ENCODE peak calls at places on chromosome 7, in ten cellular contexts. Y is A549; E is fibroblast of lung; U is psoas muscle; N is cardiac muscle cell; K is H1; Z is heart left ventricle; X is mucosa of descending colon; V is stomach; I is naive thymus-derived CD4-positive, alpha-beta T cell. S is an unnamed sample.

GRCh38 chr7:108086962-108087361 is 43.2 kb downstream of the LAMB4 start:
- DNase-seq in Y (no peak), E (no peak), U (no peak), N (no peak), K (no peak), Z (no peak), X (no peak), V (no peak), I (no peak), S (no peak)

GRCh38 chr7:130901209-130901783 is 167.3 kb upstream of the KLF14 start:
- DNase-seq in Y (peak; percentile 74), E (peak; percentile 100), U (peak; percentile 79), N (peak; percentile 97), K (no peak), Z (peak; percentile 65), X (peak; percentile 79), V (peak; percentile 65), I (no peak), S (peak; percentile 32)

GRCh38 chr7:128005117-128005516 is 26.1 kb downstream of the LRRC4 start:
- DNase-seq in Y (no peak), E (no peak), U (no peak), N (no peak), K (no peak), Z (no peak), X (no peak), V (no peak), I (no peak), S (no peak)

GRCh38 chr7:81150951-81151361 is 232.1 kb upstream of the SEMA3C start:
- DNase-seq in Y (no peak), E (peak; percentile 52), U (peak; percentile 28), N (no peak), K (no peak), Z (no peak), X (no peak), V (no peak), I (no peak), S (no peak)

GRCh38 chr7:71933426-71933825 is 478.7 kb downstream of the CALN1 start:
- DNase-seq in Y (no peak), E (no peak), U (no peak), N (no peak), K (no peak), Z (no peak), X (no peak), V (no peak), I (no peak), S (no peak)

GRCh38 chr7:116598278-116598677 is 73.4 kb downstream of the CAV1 start:
- DNase-seq in Y (no peak), E (no peak), U (no peak), N (no peak), K (no peak), Z (no peak), X (no peak), V (no peak), I (no peak), S (no peak)

GRCh38 chr7:21256310-21256877 is 171.5 kb upstream of the SP4 start:
- DNase-seq in Y (peak; percentile 6), E (peak; percentile 18), U (no peak), N (peak; percentile 57), K (no peak), Z (no peak), X (no peak), V (no peak), I (no peak), S (peak; percentile 49)

GRCh38 chr7:128405345-128406146 is 4.2 kb downstream of the IMPDH1 start:
- DNase-seq in Y (no peak), E (peak; percentile 45), U (peak; percentile 71), N (peak; percentile 50), K (no peak), Z (peak; percentile 65), X (peak; percentile 78), V (peak; percentile 55), I (peak; percentile 75), S (peak; percentile 55)

GRCh38 chr7:29885626-29886025 is 79.3 kb downstream of the WIPF3 start:
- DNase-seq in Y (no peak), E (no peak), U (no peak), N (no peak), K (no peak), Z (no peak), X (no peak), V (no peak), I (no peak), S (no peak)

GRCh38 chr7:51273360-51273759 is 43.2 kb downstream of the COBL start:
- DNase-seq in Y (no peak), E (no peak), U (no peak), N (no peak), K (no peak), Z (no peak), X (no peak), V (no peak), I (no peak), S (no peak)

GRCh38 chr7:128906001-128906765 is 4.3 kb downstream of the KCP start:
- DNase-seq in Y (no peak), E (no peak), U (no peak), N (no peak), K (no peak), Z (no peak), X (no peak), V (no peak), I (no peak), S (no peak)

GRCh38 chr7:126302639-126303038 is 950.1 kb downstream of the GRM8 start:
- DNase-seq in Y (no peak), E (no peak), U (no peak), N (no peak), K (no peak), Z (no peak), X (no peak), V (no peak), I (no peak), S (no peak)

GRCh38 chr7:130277763-130278643 is 11.3 kb downstream of the CPA2 start:
- DNase-seq in Y (peak; percentile 26), E (peak; percentile 70), U (peak; percentile 66), N (peak; percentile 84), K (no peak), Z (peak; percentile 55), X (no peak), V (peak; percentile 49), I (no peak), S (no peak)

GRCh38 chr7:96023376-96023775 is 251.0 kb downstream of the DYNC1I1 start:
- DNase-seq in Y (no peak), E (no peak), U (no peak), N (no peak), K (no peak), Z (no peak), X (no peak), V (no peak), I (no peak), S (no peak)

GRCh38 chr7:135519233-135519688 is 9.4 kb upstream of the CNOT4 start:
- DNase-seq in Y (no peak), E (no peak), U (no peak), N (no peak), K (no peak), Z (no peak), X (no peak), V (no peak), I (no peak), S (no peak)
- H3K4me1 ChIP-seq in Y (peaks cover 8% of the 10 kb centered on the region), E (no peaks in the 10 kb centered on the region), U (no peaks in the 10 kb centered on the region), N (peaks cover 6% of the 10 kb centered on the region), K (no peaks in the 10 kb centered on the region), Z (no peaks in the 10 kb centered on the region), X (no peaks in the 10 kb centered on the region), V (no peaks in the 10 kb centered on the region), I (no peaks in the 10 kb centered on the region), S (no peaks in the 10 kb centered on the region)

GRCh38 chr7:30907527-30908267 is 4.0 kb upstream of the AQP1 start:
- DNase-seq in Y (no peak), E (no peak), U (peak; percentile 75), N (no peak), K (no peak), Z (peak; percentile 53), X (no peak), V (no peak), I (no peak), S (no peak)
- H3K4me1 ChIP-seq in Y (peaks cover 8% of the 10 kb centered on the region), E (peaks cover 11% of the 10 kb centered on the region), U (no peaks in the 10 kb centered on the region), N (peaks cover 19% of the 10 kb centered on the region), K (no peaks in the 10 kb centered on the region), Z (peaks cover 70% of the 10 kb centered on the region), X (peaks cover 15% of the 10 kb centered on the region), V (peaks cover 55% of the 10 kb centered on the region), I (no peaks in the 10 kb centered on the region), S (no peaks in the 10 kb centered on the region)

GRCh38 chr7:49892473-49892872 is 119.0 kb downstream of the VWC2 start:
- DNase-seq in Y (no peak), E (no peak), U (no peak), N (no peak), K (no peak), Z (no peak), X (no peak), V (no peak), I (no peak), S (no peak)

GRCh38 chr7:49894543-49894942 is 121.1 kb downstream of the VWC2 start:
- DNase-seq in Y (no peak), E (no peak), U (no peak), N (no peak), K (no peak), Z (peak; percentile 53), X (no peak), V (no peak), I (no peak), S (no peak)

DNA sequence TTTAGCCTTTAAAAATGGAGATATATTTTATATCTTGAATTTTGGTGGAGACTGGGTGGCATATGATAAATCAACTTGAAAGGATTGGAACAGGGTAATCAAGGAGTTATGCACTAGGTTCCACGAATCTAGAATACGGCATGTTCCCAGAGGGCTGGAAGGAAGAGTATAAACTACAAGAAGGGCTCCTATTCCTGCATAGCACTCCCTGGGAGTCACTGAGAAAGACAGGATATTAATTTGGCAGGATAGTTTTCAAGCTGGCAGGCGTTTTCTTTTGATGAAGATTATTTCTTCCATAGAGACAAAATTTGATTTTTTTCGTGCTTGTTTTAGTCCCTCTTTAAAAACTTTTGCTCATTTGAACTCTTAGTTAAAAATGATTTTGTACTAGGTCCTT is 119.7 kb downstream of the VWC2 start:
- DNase-seq in Y (no peak), E (no peak), U (no peak), N (no peak), K (no peak), Z (no peak), X (no peak), V (no peak), I (no peak), S (no peak)
- H3K4me1 ChIP-seq in Y (no peaks in the 10 kb centered on the region), E (no peaks in the 10 kb centered on the region), U (no peaks in the 10 kb centered on the region), N (no peaks in the 10 kb centered on the region), K (no peaks in the 10 kb centered on the region), Z (peaks cover 4% of the 10 kb centered on the region), X (no peaks in the 10 kb centered on the region), V (no peaks in the 10 kb centered on the region), I (no peaks in the 10 kb centered on the region), S (no peaks in the 10 kb centered on the region)

DNA sequence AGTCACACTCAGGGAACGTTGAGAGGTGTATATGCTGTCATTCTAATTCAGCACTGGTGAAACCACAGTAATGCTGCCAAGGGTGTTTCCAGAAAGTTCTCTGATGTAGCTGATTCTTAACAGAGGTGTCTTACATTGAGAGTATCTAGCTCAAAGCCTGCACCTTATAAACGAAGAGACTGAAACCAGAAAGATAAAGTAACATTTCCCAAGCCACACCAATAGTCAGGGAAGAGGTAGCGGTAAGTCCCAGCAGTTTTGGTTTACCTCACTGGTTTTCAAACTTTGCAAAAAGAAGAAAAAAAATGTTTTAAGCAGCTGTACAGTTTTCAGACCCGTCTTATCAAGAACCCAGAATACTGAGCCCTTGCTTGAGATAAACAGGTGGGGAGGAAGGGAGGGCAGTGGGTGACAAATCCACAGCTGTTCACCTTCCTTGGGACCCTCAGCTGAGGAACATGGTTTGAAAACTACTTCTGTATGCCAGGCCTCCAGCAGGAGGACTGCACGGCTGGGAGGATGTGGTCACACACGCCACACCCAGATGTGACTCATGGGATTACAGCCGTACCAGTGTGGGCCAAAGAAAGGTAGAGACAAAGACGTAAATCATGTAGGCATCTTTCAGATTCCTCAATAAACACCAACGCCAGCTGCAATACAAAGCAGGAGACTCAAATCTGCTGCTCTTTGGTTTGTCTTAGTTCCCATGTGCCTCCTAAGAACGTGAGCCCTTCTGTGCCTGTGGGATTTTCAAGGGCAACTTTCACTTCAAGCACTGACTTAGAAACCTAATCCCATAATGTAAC is 64.0 kb upstream of the GSDME start:
- DNase-seq in Y (peak; percentile 86), E (peak; percentile 99), U (peak; percentile 69), N (peak; percentile 82), K (no peak), Z (peak; percentile 25), X (peak; percentile 88), V (peak; percentile 71), I (peak; percentile 78), S (peak; percentile 81)
- H3K4me1 ChIP-seq in Y (peaks cover 55% of the 10 kb centered on the region), E (peaks cover 30% of the 10 kb centered on the region), U (peaks cover 13% of the 10 kb centered on the region), N (peaks cover 29% of the 10 kb centered on the region), K (peaks cover 4% of the 10 kb centered on the region), Z (peaks cover 16% of the 10 kb centered on the region), X (peaks cover 12% of the 10 kb centered on the region), V (peaks cover 38% of the 10 kb centered on the region), I (peaks cover 37% of the 10 kb centered on the region), S (peaks cover 54% of the 10 kb centered on the region)

S was measured in CD4-positive, alpha-beta memory T cell.